ENCODE peak calls at places on chromosomes 5 and 9, in seven cellular contexts. W, O, X, Z, S, L and D are unnamed samples.

GRCh38 chr5:38734353-38734752 is 111.5 kb upstream of the OSMR start:
- DNase-seq in S (no peak), O (no peak), Z (no peak), L (no peak), W (no peak), X (no peak), D (no peak)

GRCh38 chr9:36337002-36337401 is 63.1 kb downstream of the RNF38 start:
- DNase-seq in X (no peak), W (no peak), L (no peak), S (no peak), O (no peak), Z (no peak), D (no peak)

GRCh38 chr5:54639621-54640020 is 122.1 kb downstream of the SNX18 start:
- DNase-seq in S (no peak), O (no peak), W (no peak), X (no peak), Z (no peak), L (no peak), D (no peak)

GRCh38 chr9:81847181-81847915 is 80.9 kb upstream of the SPATA31D4 start:
- DNase-seq in O (no peak), Z (no peak), W (no peak), X (no peak), S (no peak), L (no peak), D (no peak)

GRCh38 chr9:70533492-70533891 is 119.0 kb upstream of the KLF9 start:
- DNase-seq in O (no peak), Z (no peak), X (no peak), S (no peak), W (no peak), L (no peak), D (no peak)

GRCh38 chr9:114409842-114410241 is 22.1 kb upstream of the AKNA start:
- DNase-seq in S (no peak), O (no peak), Z (no peak), W (no peak), L (no peak), X (no peak), D (no peak)

GRCh38 chr5:133714161-133714915 is 102.0 kb upstream of the FSTL4 start:
- DNase-seq in O (no peak), X (no peak), Z (no peak), W (no peak), S (no peak), L (no peak), D (peak)

GRCh38 chr9:135971892-135972291 is 10.7 kb upstream of the UBAC1 start:
- DNase-seq in W (no peak), Z (peak), L (no peak), X (peak), O (no peak), S (no peak), D (no peak)

GRCh38 chr5:168163966-168164365 is 127.5 kb upstream of the WWC1 start:
- DNase-seq in L (no peak), X (no peak), O (no peak), W (no peak), Z (no peak), S (no peak), D (no peak)

GRCh38 chr5:40550481-40550880 is 129.2 kb upstream of the PTGER4 start:
- DNase-seq in Z (no peak), O (no peak), X (no peak), L (no peak), W (no peak), S (no peak), D (no peak)

GRCh38 chr5:116237917-116238502 is 153.2 kb downstream of the COMMD10 start:
- DNase-seq in O (peak), Z (no peak), S (no peak), L (no peak), X (no peak), W (no peak), D (no peak)

GRCh38 chr9:132169672-132170392 is 8.0 kb downstream of the NTNG2 start:
- DNase-seq in X (peak), Z (peak), O (peak), W (no peak), S (peak), L (no peak), D (no peak)

GRCh38 chr5:93789173-93790070 is 48.0 kb upstream of the POU5F2 start:
- DNase-seq in Z (no peak), X (no peak), O (peak), L (no peak), S (no peak), W (no peak), D (no peak)

GRCh38 chr9:69946800-69947437 is 96.7 kb upstream of the MAMDC2 start:
- DNase-seq in Z (peak), O (peak), S (no peak), W (no peak), L (no peak), X (no peak), D (no peak)

GRCh38 chr5:1104327-1105006 is 7.4 kb downstream of the SLC12A7 start:
- DNase-seq in L (no peak), W (no peak), Z (no peak), X (no peak), S (no peak), O (no peak), D (no peak)

DNA sequence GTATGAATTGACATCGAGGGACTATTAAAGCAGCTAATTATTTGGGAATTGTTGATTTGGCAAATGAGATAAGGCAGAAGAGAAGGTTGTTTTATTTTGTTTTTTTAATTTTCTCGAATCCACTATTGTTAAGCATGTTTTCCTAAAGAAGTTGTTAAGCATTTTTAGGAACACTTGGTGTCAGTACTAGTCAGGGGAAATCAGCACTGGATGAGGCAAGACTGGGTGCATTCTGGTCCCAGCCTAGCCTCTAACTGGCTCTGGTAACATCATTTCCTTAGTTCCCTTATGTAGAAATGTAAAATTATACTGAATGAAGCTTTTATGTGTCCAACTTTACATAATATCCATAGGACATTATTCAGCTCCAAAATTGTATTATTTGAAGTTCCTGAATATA is 196.0 kb downstream of the PCSK5 start:
- DNase-seq in X (no peak), Z (no peak), L (no peak), O (no peak), W (no peak), S (no peak), D (no peak)
- H3K4me3 ChIP-seq in X (no peak), Z (no peak), L (no peak), O (no peak), W (no peak), S (no peak), D (no peak)

GRCh38 chr9:17135578-17135904 is 701 bp downstream of the CNTLN start:
- DNase-seq in L (peak), W (no peak), X (no peak), S (no peak), Z (no peak), O (no peak), D (no peak)

GRCh38 chr9:17137576-17137975 is 2.7 kb downstream of the CNTLN start:
- DNase-seq in L (no peak), Z (no peak), X (no peak), S (no peak), W (no peak), O (no peak), D (no peak)

GRCh38 chr9:17134396-17134842 is 421 bp upstream of the CNTLN start:
- DNase-seq in Z (no peak), O (no peak), S (no peak), L (no peak), X (no peak), W (no peak), D (no peak)

GRCh38 chr9:17138503-17138902 is 3.7 kb downstream of the CNTLN start:
- DNase-seq in O (no peak), L (no peak), Z (peak), W (no peak), X (no peak), S (no peak), D (no peak)

DNA sequence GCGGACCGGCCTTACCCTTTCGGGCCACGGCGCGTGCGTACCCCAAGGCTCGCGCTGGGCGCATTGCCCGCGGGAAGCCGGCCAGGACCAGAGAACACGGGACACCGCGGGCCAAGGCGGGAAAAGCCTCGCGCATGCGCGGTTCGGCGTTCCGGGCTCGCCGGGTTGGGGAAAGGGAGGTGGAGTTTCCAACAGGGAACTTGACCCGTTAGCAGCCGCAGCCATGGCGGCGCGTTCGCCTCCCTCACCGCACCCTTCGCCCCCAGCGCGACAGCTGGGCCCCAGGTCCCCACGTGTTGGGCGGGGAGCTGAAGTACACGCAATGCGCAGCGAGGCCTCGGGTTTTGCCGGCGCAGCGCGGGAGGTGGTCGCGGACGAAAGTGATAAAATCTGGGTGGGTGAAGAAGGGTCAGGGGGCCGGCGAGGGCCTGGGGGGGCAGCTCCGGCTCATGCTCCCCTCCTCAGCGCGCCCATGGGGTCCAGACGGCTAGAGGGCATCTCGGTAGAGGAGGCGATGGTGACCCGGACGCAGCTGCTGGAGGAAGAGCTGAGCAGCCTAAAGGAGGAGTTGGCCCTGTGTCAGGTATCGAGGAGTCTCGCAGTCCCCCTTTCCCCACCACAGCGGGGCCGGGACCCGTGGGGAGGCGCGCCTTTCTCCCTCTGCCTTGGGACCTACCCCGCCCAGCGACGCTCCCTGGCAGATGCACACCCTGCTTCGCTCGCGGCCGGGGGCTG is at the start of gene CNTLN:
- DNase-seq in L (peak), Z (peak), S (peak), X (peak), O (peak), W (peak), D (peak)
- H3K27ac ChIP-seq in L (peak), Z (peak), S (peak), X (peak), O (peak), W (peak), D (peak)

GRCh38 chr9:124410321-124410913 is 4.8 kb downstream of the PSMB7 start:
- DNase-seq in W (no peak), X (no peak), S (no peak), Z (no peak), O (no peak), L (no peak), D (no peak)
- TF ChIP-seq CTCF in W (no peak), X (no peak), S (no peak), Z (no peak), O (peak), L (peak), D (no peak)

GRCh38 chr5:159749146-159749545 is 167.1 kb upstream of the ADRA1B start:
- DNase-seq in O (no peak), S (no peak), X (no peak), Z (no peak), W (no peak), L (no peak), D (no peak)
- H3K4me3 ChIP-seq in O (no peak), S (no peak), X (no peak), Z (no peak), W (no peak), L (no peak), D (no peak)

GRCh38 chr5:142753114-142753764 is 16.9 kb upstream of the ARHGAP26 start:
- DNase-seq in S (no peak), X (peak), L (peak), W (peak), O (peak), Z (no peak), D (peak)
- H3K27ac ChIP-seq in S (peak), X (peak), L (peak), W (peak), O (peak), Z (no peak), D (peak)

DNA sequence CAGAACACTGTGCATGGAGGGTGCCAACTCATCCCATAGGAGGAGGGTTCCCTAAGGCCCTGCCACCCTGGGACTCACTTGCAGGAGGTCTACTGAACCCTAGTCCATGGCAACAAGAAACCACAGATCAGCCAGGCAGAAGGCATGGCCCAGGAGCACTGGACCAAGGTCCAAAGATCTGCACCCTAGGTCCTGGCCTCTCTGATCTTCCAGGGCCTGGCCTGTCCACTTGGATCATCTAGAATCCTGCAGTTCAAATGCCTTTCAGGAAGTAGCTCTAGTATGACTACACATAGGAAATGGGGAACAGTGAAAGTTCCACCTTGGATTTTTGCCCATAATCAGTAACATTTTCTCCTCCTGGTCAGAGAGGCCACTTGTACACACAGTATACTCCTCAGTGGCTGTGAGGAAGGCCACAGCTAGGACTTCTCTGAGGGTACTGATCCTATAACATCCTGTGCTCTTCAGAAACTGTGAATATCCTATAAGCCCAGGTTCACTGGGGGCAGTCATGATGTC is 11.5 kb downstream of the ANXA6 start:
- DNase-seq in W (no peak), L (no peak), S (no peak), Z (no peak), X (no peak), O (no peak), D (no peak)
- TF ChIP-seq CTCF in W (no peak), L (no peak), S (no peak), Z (no peak), X (no peak), O (no peak), D (no peak)

GRCh38 chr5:139315056-139315455 is 21.5 kb downstream of the MATR3 start:
- DNase-seq in S (no peak), L (no peak), O (no peak), W (no peak), X (no peak), Z (peak), D (no peak)
- H3K4me3 ChIP-seq in S (no peak), L (no peak), O (no peak), W (no peak), X (no peak), Z (no peak), D (no peak)

GRCh38 chr5:106959447-106959846 is 711.3 kb downstream of the EFNA5 start:
- DNase-seq in W (no peak), X (no peak), O (no peak), L (no peak), Z (no peak), S (no peak), D (no peak)
- H3K27ac ChIP-seq in W (no peak), X (no peak), O (no peak), L (no peak), Z (no peak), S (no peak), D (no peak)

DNA sequence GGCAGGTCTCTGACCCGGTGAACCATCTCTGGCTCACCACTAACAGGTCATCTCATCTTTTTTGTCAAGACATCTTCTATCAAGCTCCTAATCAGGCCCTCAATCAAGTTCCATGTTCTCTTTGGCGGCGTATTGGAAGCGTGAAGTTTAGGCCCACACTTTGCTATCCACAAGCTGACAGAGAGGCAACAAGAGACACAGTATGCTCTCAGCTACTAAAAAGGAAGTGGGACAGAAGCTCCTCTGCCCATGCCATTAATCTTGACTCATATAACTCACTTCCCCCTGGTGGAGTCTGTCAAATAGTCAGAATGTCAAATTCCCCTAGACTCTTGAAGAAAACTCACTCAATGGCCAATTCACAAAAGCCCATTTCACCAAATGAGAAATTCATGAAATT is 77.6 kb upstream of the TMC1 start:
- DNase-seq in L (no peak), O (peak), X (no peak), Z (no peak), W (no peak), S (no peak), D (no peak)
- TF ChIP-seq CTCF in L (no peak), O (no peak), X (no peak), Z (no peak), W (no peak), S (no peak), D (no peak)